ENCODE peak calls at places on chromosomes 6 and 20, in six cellular contexts. G is right atrium auricular region, N is ascending aorta, U is tibial artery, Y is astrocyte, Z is NT2/D1. L is an unnamed sample.
A peak's percentile ranks its signal among the peaks of the same experiment; 100 is the strongest.

GRCh38 chr6:93323630-93324029 is 95.7 kb downstream of the EPHA7 start:
- DNase-seq in G (no peak), N (no peak), U (no peak), Y (no peak), Z (no peak), L (no peak)

GRCh38 chr6:161168281-161168891 is 105.5 kb downstream of the AGPAT4 start:
- DNase-seq in G (peak; percentile 54), N (no peak), U (no peak), Y (peak; percentile 97), Z (peak; percentile 49), L (peak; percentile 96)

GRCh38 chr20:61300741-61301140 is 48.7 kb downstream of the CDH4 start:
- DNase-seq in G (no peak), N (no peak), U (no peak), Y (no peak), Z (no peak), L (no peak)

GRCh38 chr20:47382746-47383145 is 26.2 kb upstream of the ZMYND8 start:
- DNase-seq in G (no peak), N (no peak), U (no peak), Y (no peak), Z (no peak), L (peak; percentile 23)

GRCh38 chr6:18219611-18220010 is 44.7 kb downstream of the DEK start:
- DNase-seq in G (no peak), N (no peak), U (no peak), Y (peak; percentile 23), Z (no peak), L (no peak)

GRCh38 chr6:5730586-5731263 is 276.0 kb downstream of the NRN1 start:
- DNase-seq in G (no peak), N (peak; percentile 39), U (no peak), Y (peak; percentile 71), Z (no peak), L (no peak)

GRCh38 chr20:39289316-39289715 is 327.2 kb downstream of the DHX35 start:
- DNase-seq in G (no peak), N (no peak), U (no peak), Y (no peak), Z (no peak), L (no peak)

GRCh38 chr6:81969011-81969410 is 216.5 kb upstream of the TENT5A start:
- DNase-seq in G (no peak), N (no peak), U (no peak), Y (no peak), Z (no peak), L (no peak)

GRCh38 chr20:56628873-56629463 is at the start of gene TFAP2C:
- DNase-seq in G (no peak), N (no peak), U (peak; percentile 72), Y (no peak), Z (no peak), L (peak; percentile 98)

GRCh38 chr6:50821431-50822077 is 2.9 kb downstream of the TFAP2B start:
- DNase-seq in G (no peak), N (no peak), U (no peak), Y (no peak), Z (no peak), L (no peak)

GRCh38 chr6:111900731-111901130 is 27.5 kb upstream of the FYN start:
- DNase-seq in G (no peak), N (no peak), U (no peak), Y (no peak), Z (no peak), L (no peak)

GRCh38 chr20:37486186-37486999 is 34.7 kb upstream of the NNAT start:
- DNase-seq in G (no peak), N (no peak), U (no peak), Y (no peak), Z (no peak), L (no peak)

GRCh38 chr6:170052991-170053821 is 237.7 kb downstream of the DLL1 start:
- DNase-seq in G (no peak), N (peak; percentile 54), U (peak; percentile 39), Y (no peak), Z (no peak), L (no peak)

GRCh38 chr6:116476021-116476678 is 15.0 kb downstream of the CALHM6 start:
- DNase-seq in G (no peak), N (no peak), U (no peak), Y (no peak), Z (no peak), L (no peak)

GRCh38 chr20:61666471-61666832 is 399.2 kb downstream of the TAF4 start:
- DNase-seq in G (no peak), N (no peak), U (no peak), Y (no peak), Z (no peak), L (no peak)

GRCh38 chr6:140134224-140134623 is 759.8 kb upstream of the CITED2 start:
- DNase-seq in G (no peak), N (no peak), U (no peak), Y (no peak), Z (no peak), L (no peak)

DNA sequence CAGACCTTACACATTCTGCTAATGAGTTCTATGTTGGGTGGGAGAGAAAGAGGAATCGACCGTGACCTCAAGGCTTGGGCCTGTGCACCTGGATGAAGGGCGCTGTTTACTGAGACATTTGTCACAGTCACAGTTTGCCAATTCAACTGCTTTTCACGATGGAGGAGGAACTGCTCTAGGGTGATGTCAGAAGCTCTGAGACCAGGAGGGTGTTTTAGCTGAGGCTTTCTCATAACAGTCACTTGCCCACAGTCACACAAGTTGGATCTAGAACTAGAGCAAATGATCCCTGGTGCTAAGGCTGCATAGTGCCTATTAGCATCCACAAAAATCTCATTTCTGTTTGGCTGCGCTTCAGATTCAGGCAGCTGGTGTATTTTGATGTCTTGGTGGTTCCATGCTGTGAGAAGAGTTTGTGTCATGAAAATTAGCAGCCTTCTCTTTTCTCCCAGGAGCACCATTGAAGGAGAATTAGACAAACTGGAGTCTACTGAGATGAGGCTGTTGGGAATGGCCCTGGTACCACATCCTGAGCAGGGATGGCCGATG is 83.3 kb upstream of the TGM3 start:
- DNase-seq in G (no peak), N (no peak), U (no peak), Y (no peak), Z (no peak), L (no peak)
- H3K4me1 ChIP-seq in G (no peaks in the 10 kb centered on the region), N (peaks cover 3% of the 10 kb centered on the region), U (no peaks in the 10 kb centered on the region), Y (peaks cover 2% of the 10 kb centered on the region), Z (no peaks in the 10 kb centered on the region), L (no peaks in the 10 kb centered on the region)

GRCh38 chr20:45047581-45048119 is 53.3 kb downstream of the KCNS1 start:
- DNase-seq in G (no peak), N (no peak), U (no peak), Y (no peak), Z (no peak), L (no peak)

GRCh38 chr20:45051497-45052060 is 49.3 kb downstream of the KCNS1 start:
- DNase-seq in G (no peak), N (no peak), U (no peak), Y (no peak), Z (no peak), L (no peak)

GRCh38 chr20:45049904-45050471 is 50.9 kb downstream of the KCNS1 start:
- DNase-seq in G (no peak), N (no peak), U (no peak), Y (no peak), Z (no peak), L (no peak)

GRCh38 chr20:45052698-45053440 is 48.1 kb downstream of the KCNS1 start:
- DNase-seq in G (no peak), N (no peak), U (no peak), Y (peak; percentile 96), Z (no peak), L (no peak)

DNA sequence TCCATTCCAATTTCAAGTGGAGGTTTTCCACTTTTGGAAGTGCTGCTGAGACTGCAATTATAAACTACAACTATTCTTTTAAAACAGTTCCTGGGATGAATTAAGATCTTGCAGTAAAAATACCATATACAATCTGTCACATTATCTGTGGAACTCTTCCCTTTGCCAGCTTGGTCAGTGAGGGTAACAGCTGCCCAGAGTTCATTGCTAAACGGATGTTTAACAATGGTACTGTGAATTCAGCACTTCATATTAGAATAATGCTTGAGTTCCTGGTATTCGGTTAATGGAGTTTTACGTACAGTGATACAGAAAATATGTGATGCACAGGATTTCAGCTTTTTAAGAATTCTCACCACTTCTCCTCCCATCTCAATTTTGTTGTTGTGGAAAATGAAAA is 51.5 kb downstream of the KCNS1 start:
- DNase-seq in G (no peak), N (no peak), U (no peak), Y (no peak), Z (no peak), L (no peak)
- H3K4me1 ChIP-seq in G (no peaks in the 10 kb centered on the region), N (peaks cover 5% of the 10 kb centered on the region), U (no peaks in the 10 kb centered on the region), Y (peaks cover 16% of the 10 kb centered on the region), Z (no peaks in the 10 kb centered on the region), L (peaks cover 4% of the 10 kb centered on the region)

GRCh38 chr20:34065260-34065659 is 46.8 kb downstream of the EIF2S2 start:
- DNase-seq in G (no peak), N (no peak), U (no peak), Y (peak; percentile 82), Z (no peak), L (peak; percentile 39)

GRCh38 chr20:34070079-34070439 is 42.0 kb downstream of the EIF2S2 start:
- DNase-seq in G (no peak), N (no peak), U (no peak), Y (no peak), Z (no peak), L (no peak)

GRCh38 chr20:34069341-34070078 is 42.5 kb downstream of the EIF2S2 start:
- DNase-seq in G (peak; percentile 89), N (peak; percentile 84), U (peak; percentile 80), Y (peak; percentile 56), Z (peak; percentile 86), L (peak; percentile 91)

GRCh38 chr20:34066476-34067090 is 45.5 kb downstream of the EIF2S2 start:
- DNase-seq in G (no peak), N (no peak), U (no peak), Y (no peak), Z (no peak), L (peak; percentile 39)

DNA sequence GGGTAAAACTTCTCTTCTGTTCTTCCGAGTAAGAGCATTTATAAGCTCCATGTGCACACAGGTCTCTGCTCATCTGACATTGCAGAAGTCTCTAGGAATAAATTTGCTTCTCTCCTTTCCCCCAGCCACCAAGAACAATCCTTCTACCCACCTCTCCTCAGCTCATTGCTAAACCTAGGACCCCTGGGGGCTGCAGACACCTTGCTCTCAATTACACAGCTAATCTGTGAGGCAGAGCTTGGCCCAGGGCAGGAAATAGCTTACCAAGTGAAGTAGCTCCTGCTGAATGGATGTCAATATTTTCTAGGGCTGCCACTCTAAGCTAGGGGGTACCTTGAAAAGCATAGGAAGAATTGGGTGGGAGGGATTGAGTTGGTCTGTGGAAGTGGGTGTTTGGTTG is 44.0 kb downstream of the EIF2S2 start:
- DNase-seq in G (no peak), N (no peak), U (no peak), Y (no peak), Z (no peak), L (no peak)
- H3K4me1 ChIP-seq in G (no peaks in the 10 kb centered on the region), N (peaks cover 14% of the 10 kb centered on the region), U (no peaks in the 10 kb centered on the region), Y (peaks cover 10% of the 10 kb centered on the region), Z (peaks cover 8% of the 10 kb centered on the region), L (peaks cover 6% of the 10 kb centered on the region)

GRCh38 chr6:39820553-39820952 is 28.4 kb downstream of the DAAM2 start:
- DNase-seq in G (no peak), N (no peak), U (no peak), Y (no peak), Z (no peak), L (no peak)

GRCh38 chr6:39819226-39819625 is 27.1 kb downstream of the DAAM2 start:
- DNase-seq in G (no peak), N (no peak), U (no peak), Y (no peak), Z (no peak), L (no peak)

GRCh38 chr6:39821014-39821738 is 29.0 kb downstream of the DAAM2 start:
- DNase-seq in G (no peak), N (no peak), U (no peak), Y (no peak), Z (no peak), L (no peak)

GRCh38 chr6:39818695-39819094 is 26.5 kb downstream of the DAAM2 start:
- DNase-seq in G (no peak), N (no peak), U (no peak), Y (no peak), Z (no peak), L (no peak)

GRCh38 chr6:39819676-39820075 is 27.5 kb downstream of the DAAM2 start:
- DNase-seq in G (no peak), N (no peak), U (no peak), Y (no peak), Z (no peak), L (no peak)
- H3K4me1 ChIP-seq in G (no peaks in the 10 kb centered on the region), N (peaks cover 80% of the 10 kb centered on the region), U (no peaks in the 10 kb centered on the region), Y (peaks cover 6% of the 10 kb centered on the region), Z (peaks cover 16% of the 10 kb centered on the region), L (no peaks in the 10 kb centered on the region)

L was measured in PC-3.